ENCODE peak calls at places on chromosomes 12 and 14, in four cellular contexts. D is GM12878, K is IMR-90, Z is K562. U is an unnamed sample.

GRCh38 chr12:108129017-108129812 is at the start of gene WSCD2:
- DNase-seq in D (no peak), K (no peak), Z (peak; percentile 80), U (no peak)

GRCh38 chr12:46517579-46517962 is 145.0 kb upstream of the SLC38A2 start:
- DNase-seq in D (no peak), K (no peak), Z (no peak), U (no peak)

GRCh38 chr12:132291402-132292175 is 37.8 kb downstream of the GALNT9 start:
- DNase-seq in D (no peak), K (no peak), Z (no peak), U (no peak)

GRCh38 chr12:129401572-129401971 is 502.3 kb downstream of the TMEM132D start:
- DNase-seq in D (no peak), K (no peak), Z (no peak), U (no peak)

GRCh38 chr12:63857771-63858670 is 13.5 kb downstream of the SRGAP1 start:
- DNase-seq in D (no peak), K (peak; percentile 52), Z (no peak), U (no peak)

GRCh38 chr14:61538464-61539022 is 156.8 kb upstream of the HIF1A start:
- DNase-seq in D (no peak), K (no peak), Z (no peak), U (no peak)

GRCh38 chr12:5173511-5174011 is 129.9 kb downstream of the KCNA5 start:
- DNase-seq in D (no peak), K (no peak), Z (no peak), U (no peak)

GRCh38 chr14:88168498-88169165 is 154.4 kb downstream of the KCNK10 start:
- DNase-seq in D (no peak), K (peak; percentile 16), Z (peak; percentile 36), U (peak; percentile 55)

GRCh38 chr14:58104808-58105207 is 47.2 kb downstream of the ARMH4 start:
- DNase-seq in D (no peak), K (peak; percentile 86), Z (no peak), U (no peak)

GRCh38 chr12:94599189-94599588 is 51.2 kb downstream of the TMCC3 start:
- DNase-seq in D (no peak), K (no peak), Z (no peak), U (no peak)

GRCh38 chr12:14946856-14947255 is 8.5 kb upstream of the ERP27 start:
- DNase-seq in D (no peak), K (no peak), Z (no peak), U (no peak)

GRCh38 chr12:127803545-127803944 is 463.4 kb upstream of the TMEM132C start:
- DNase-seq in D (no peak), K (no peak), Z (no peak), U (no peak)

GRCh38 chr12:51395283-51396230 is 4.4 kb upstream of the GALNT6 start:
- DNase-seq in D (peak; percentile 70), K (no peak), Z (peak; percentile 81), U (no peak)

GRCh38 chr14:33375781-33376180 is 437.1 kb downstream of the NPAS3 start:
- DNase-seq in D (no peak), K (no peak), Z (no peak), U (no peak)

GRCh38 chr12:11815397-11815796 is 165.9 kb downstream of the ETV6 start:
- DNase-seq in D (no peak), K (no peak), Z (no peak), U (no peak)

GRCh38 chr12:14369322-14369721 is 3.8 kb downstream of the ATF7IP start:
- DNase-seq in D (no peak), K (no peak), Z (no peak), U (no peak)

GRCh38 chr12:110088936-110089335 is 35.2 kb upstream of the IFT81 start:
- DNase-seq in D (no peak), K (no peak), Z (no peak), U (no peak)

GRCh38 chr14:65483647-65484046 is 71.1 kb downstream of the FUT8 start:
- DNase-seq in D (no peak), K (peak; percentile 14), Z (peak; percentile 61), U (no peak)

GRCh38 chr12:67456281-67456918 is 187.2 kb downstream of the CAND1 start:
- DNase-seq in D (no peak), K (peak; percentile 77), Z (no peak), U (no peak)

GRCh38 chr12:110281549-110282342 is 699 bp downstream of the ATP2A2 start:
- DNase-seq in D (no peak), K (peak; percentile 55), Z (peak; percentile 76), U (peak; percentile 75)

GRCh38 chr14:92460916-92461579 is 52.5 kb upstream of the RIN3 start:
- DNase-seq in D (peak; percentile 61), K (peak; percentile 82), Z (no peak), U (no peak)

GRCh38 chr14:31476131-31476917 is 11.5 kb downstream of the GPR33 start:
- DNase-seq in D (no peak), K (no peak), Z (no peak), U (no peak)

GRCh38 chr12:123058980-123059379 is 78.5 kb downstream of the ARL6IP4 start:
- DNase-seq in D (no peak), K (peak; percentile 49), Z (no peak), U (no peak)
- TF ChIP-seq ELK1 in D (no peak), K (no peak), Z (no peak), U (no peak)

GRCh38 chr12:53265783-53266182 is 2.3 kb upstream of the ESPL1 start:
- DNase-seq in D (no peak), K (no peak), Z (no peak), U (no peak)

GRCh38 chr12:53268637-53269562 is 801 bp downstream of the ESPL1 start:
- DNase-seq in D (no peak), K (no peak), Z (no peak), U (no peak)

GRCh38 chr12:53267309-53268008 is 640 bp upstream of the ESPL1 start:
- DNase-seq in D (no peak), K (no peak), Z (peak; percentile 81), U (peak; percentile 38)

GRCh38 chr12:53268009-53268636 is at the start of gene ESPL1:
- DNase-seq in D (peak; percentile 58), K (peak; percentile 75), Z (peak; percentile 95), U (peak; percentile 92)
- H3K4me3 ChIP-seq in D (peak within 1 kb of the TSS; percentile 77), K (peak within 1 kb of the TSS; percentile 90), Z (peak within 1 kb of the TSS; percentile 64), U (peak within 1 kb of the TSS; percentile 65)

DNA sequence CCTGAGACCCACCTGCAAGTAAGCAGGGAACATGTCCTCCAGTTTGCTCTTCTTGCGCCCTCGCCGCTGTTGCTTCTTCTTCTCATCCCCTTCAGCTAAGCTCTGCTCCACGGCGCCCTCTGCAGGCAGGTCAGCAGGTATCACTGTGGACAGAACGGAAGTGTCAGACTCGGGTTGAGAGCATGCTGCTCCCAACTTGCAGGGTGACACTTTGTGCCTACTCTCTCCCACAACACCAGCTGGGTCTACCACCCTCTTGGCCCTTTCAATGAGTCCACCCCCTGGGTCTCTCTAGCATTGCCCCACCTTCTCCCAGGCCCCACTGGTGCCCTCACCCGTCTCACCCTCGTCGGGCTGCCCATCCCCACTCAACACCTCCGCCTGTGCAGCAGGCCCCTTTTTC is 16.7 kb downstream of the KMT2D start:
- DNase-seq in D (no peak), K (peak; percentile 40), Z (peak; percentile 86), U (peak; percentile 73)
- TF ChIP-seq USF2 in D (no peak), K (no peak), Z (no peak), U (no peak)

DNA sequence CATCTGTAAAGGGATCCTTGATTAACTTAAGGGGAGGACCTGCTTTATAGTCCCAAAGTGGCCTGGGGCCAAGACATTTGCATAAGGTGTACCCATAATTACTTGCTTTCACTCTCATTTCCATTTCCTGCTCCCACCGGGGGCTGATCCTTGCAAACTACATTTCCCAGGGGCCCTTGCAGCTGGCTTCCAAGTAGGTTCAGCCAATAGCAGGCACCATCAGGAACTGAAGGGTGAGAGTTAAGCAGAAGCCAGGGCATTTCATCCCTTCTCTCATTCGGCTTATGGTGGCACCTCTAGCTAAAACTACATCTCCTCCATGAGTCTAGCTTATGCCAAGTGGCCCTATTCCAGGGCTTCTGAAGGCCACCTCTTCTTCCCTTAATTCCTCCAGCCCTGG is 88.8 kb downstream of the CCDC60 start:
- DNase-seq in D (no peak), K (no peak), Z (peak; percentile 12), U (no peak)
- TF ChIP-seq ELK1 in D (no peak), K (no peak), Z (no peak), U (no peak)

GRCh38 chr12:125289965-125290364 is 224.7 kb downstream of the AACS start:
- DNase-seq in D (no peak), K (no peak), Z (no peak), U (no peak)
- H3K4me3 ChIP-seq in D (no peak overlapping the region), K (no peak overlapping the region), Z (no peak overlapping the region), U (no peak overlapping the region)

GRCh38 chr12:48986720-48987291 is 8.7 kb downstream of the WNT1 start:
- DNase-seq in D (no peak), K (no peak), Z (no peak), U (no peak)

GRCh38 chr12:48991247-48992050 is 7.7 kb downstream of the DDN start:
- DNase-seq in D (no peak), K (no peak), Z (no peak), U (no peak)

GRCh38 chr12:48985901-48986300 is 7.8 kb downstream of the WNT1 start:
- DNase-seq in D (no peak), K (no peak), Z (no peak), U (no peak)

GRCh38 chr12:48985475-48985897 is 7.4 kb downstream of the WNT1 start:
- DNase-seq in D (no peak), K (no peak), Z (no peak), U (no peak)

GRCh38 chr12:48988030-48988649 is 10.0 kb downstream of the WNT1 start:
- DNase-seq in D (no peak), K (peak; percentile 37), Z (peak; percentile 77), U (peak; percentile 68)
- TF ChIP-seq USF2 in D (no peak), K (no peak), Z (no peak), U (no peak)

DNA sequence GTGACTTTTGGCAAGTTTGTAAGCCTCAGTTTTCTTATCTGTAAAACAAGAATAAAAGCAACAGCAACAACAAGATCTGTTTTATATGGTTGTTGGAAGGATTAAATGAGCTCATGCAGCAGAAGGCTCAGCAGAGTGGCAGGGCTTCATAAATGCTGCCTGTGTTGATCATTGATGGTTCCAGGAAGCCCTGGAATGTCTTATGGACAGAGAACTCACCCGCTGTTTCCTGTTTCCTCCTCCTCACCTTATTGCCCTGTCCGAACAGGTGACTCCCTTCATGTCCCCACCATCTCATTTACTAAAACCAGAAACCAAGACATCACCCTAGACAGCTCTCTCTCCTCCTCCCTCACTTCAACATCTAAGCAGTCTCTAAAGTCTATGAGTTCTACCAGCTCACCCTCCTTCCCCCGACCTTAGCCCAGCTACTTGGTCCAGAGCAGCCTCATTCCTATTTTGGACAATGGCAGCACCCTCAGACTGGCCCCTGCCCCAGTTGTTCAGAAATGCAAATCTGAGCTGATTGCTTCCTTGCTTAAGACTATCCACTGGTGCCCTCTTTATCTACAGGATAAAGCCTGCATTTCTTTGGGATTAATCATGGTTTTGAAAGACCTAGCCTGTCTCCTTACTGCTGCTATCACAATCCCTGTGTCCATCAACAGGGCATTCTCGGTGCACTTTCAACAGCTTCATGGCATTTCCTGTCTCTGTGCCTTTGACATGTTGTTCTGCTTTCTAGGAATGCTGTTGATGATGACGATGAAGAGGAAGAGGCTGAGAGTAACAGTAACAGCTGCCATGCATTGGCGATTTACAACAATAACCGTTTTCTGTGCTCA is 21.4 kb upstream of the GSG1 start:
- DNase-seq in D (no peak), K (peak; percentile 68), Z (no peak), U (no peak)
- TF ChIP-seq ELK1 in D (no peak), K (no peak), Z (no peak), U (no peak)

GRCh38 chr12:104294845-104295674 is 8.5 kb upstream of the EID3 start:
- DNase-seq in D (no peak), K (no peak), Z (no peak), U (no peak)
- H3K4me3 ChIP-seq in D (no peak overlapping the region), K (no peak overlapping the region), Z (no peak overlapping the region), U (peak overlapping the region; percentile 68)

GRCh38 chr14:100440207-100440631 is 117.1 kb downstream of the SLC25A47 start:
- DNase-seq in D (no peak), K (peak; percentile 58), Z (peak; percentile 79), U (peak; percentile 89)
- TF ChIP-seq USF2 in D (no peak), K (no peak), Z (no peak), U (no peak)

U was measured in A549.